ENCODE peak calls at places on chromosome 16, in five cellular contexts. A, J, H, D and K are unnamed samples.

GRCh38 chr16:67844441-67844840 is 2.3 kb upstream of the NUTF2 start:
- DNase-seq in A (no peak), J (no peak), H (no peak), D (no peak), K (no peak)

GRCh38 chr16:31138621-31139578 is 3.4 kb upstream of the PRSS8 start:
- DNase-seq in A (no peak), J (no peak), H (peak), D (no peak), K (no peak)

GRCh38 chr16:53872248-53873221 is 168.6 kb downstream of the FTO start:
- DNase-seq in A (no peak), J (no peak), H (no peak), D (no peak), K (no peak)

GRCh38 chr16:51152691-51153261 is 1.7 kb upstream of the SALL1 start:
- DNase-seq in A (no peak), J (no peak), H (no peak), D (no peak), K (no peak)

GRCh38 chr16:86026136-86026905 is 127.4 kb downstream of the IRF8 start:
- DNase-seq in A (no peak), J (no peak), H (no peak), D (no peak), K (no peak)

GRCh38 chr16:2223375-2224182 is at the start of gene E4F1:
- DNase-seq in A (peak), J (peak), H (peak), D (peak), K (peak)

GRCh38 chr16:24841291-24841690 is 4.5 kb upstream of the SLC5A11 start:
- DNase-seq in A (no peak), J (no peak), H (no peak), D (no peak), K (no peak)

GRCh38 chr16:87064731-87065720 is 252.2 kb downstream of the C16orf95 start:
- DNase-seq in A (no peak), J (no peak), H (no peak), D (no peak), K (no peak)

GRCh38 chr16:87418216-87418615 is 26.1 kb downstream of the MAP1LC3B start:
- DNase-seq in A (no peak), J (no peak), H (no peak), D (no peak), K (no peak)

GRCh38 chr16:64012166-64012565 is 1109.7 kb downstream of the CDH11 start:
- DNase-seq in A (no peak), J (no peak), H (no peak), D (no peak), K (no peak)

GRCh38 chr16:49739381-49739780 is 116.5 kb downstream of the ZNF423 start:
- DNase-seq in A (no peak), J (no peak), H (no peak), D (no peak), K (no peak)

GRCh38 chr16:89273741-89274472 is 56.4 kb downstream of the ZNF778 start:
- DNase-seq in A (no peak), J (no peak), H (no peak), D (no peak), K (no peak)

GRCh38 chr16:57356547-57356946 is 2.0 kb upstream of the CCL22 start:
- DNase-seq in A (no peak), J (no peak), H (no peak), D (no peak), K (no peak)

GRCh38 chr16:31487076-31487719 is 4.3 kb downstream of the SLC5A2 start:
- DNase-seq in A (no peak), J (no peak), H (no peak), D (no peak), K (no peak)

GRCh38 chr16:55663770-55664677 is 8.2 kb downstream of the SLC6A2 start:
- DNase-seq in A (no peak), J (no peak), H (no peak), D (no peak), K (no peak)

GRCh38 chr16:31211960-31212359 is 2.0 kb upstream of the TRIM72 start:
- DNase-seq in A (no peak), J (no peak), H (no peak), D (no peak), K (no peak)